ENCODE peak calls at places on chromosomes 12 and 14, in five cellular contexts. U, R, M, D and Q are unnamed samples.

GRCh38 chr14:63342381-63342780 is 23.6 kb upstream of the GPHB5 start:
- DNase-seq in U (no peak), R (no peak), M (no peak), D (no peak), Q (no peak)

GRCh38 chr12:737117-737739 is 15.2 kb upstream of the WNK1 start:
- DNase-seq in U (no peak), R (no peak), M (no peak), D (no peak), Q (no peak)

GRCh38 chr12:44053550-44054243 is 217.8 kb downstream of the TMEM117 start:
- DNase-seq in U (no peak), R (peak; percentile 34), M (no peak), D (no peak), Q (peak; percentile 6)

GRCh38 chr14:59190372-59190771 is 1.9 kb downstream of the DAAM1 start:
- DNase-seq in U (peak; percentile 31), R (no peak), M (no peak), D (no peak), Q (no peak)

GRCh38 chr12:85626031-85626781 is 210.0 kb downstream of the RASSF9 start:
- DNase-seq in U (no peak), R (peak; percentile 76), M (no peak), D (no peak), Q (no peak)

GRCh38 chr14:72970824-72971434 is 44.7 kb downstream of the DCAF4 start:
- DNase-seq in U (no peak), R (no peak), M (no peak), D (no peak), Q (no peak)

GRCh38 chr12:57416039-57416996 is 14.5 kb downstream of the R3HDM2 start:
- DNase-seq in U (no peak), R (no peak), M (no peak), D (no peak), Q (no peak)

GRCh38 chr14:56816575-56817391 is 6.5 kb upstream of the OTX2 start:
- DNase-seq in U (no peak), R (no peak), M (no peak), D (no peak), Q (no peak)

GRCh38 chr12:71870409-71870808 is 30.9 kb downstream of the TBC1D15 start:
- DNase-seq in U (no peak), R (no peak), M (no peak), D (no peak), Q (no peak)

GRCh38 chr14:103016071-103016470 is 41.3 kb downstream of the CDC42BPB start:
- DNase-seq in U (no peak), R (no peak), M (no peak), D (no peak), Q (no peak)

GRCh38 chr14:32682219-32682618 is 256.5 kb upstream of the NPAS3 start:
- DNase-seq in U (no peak), R (no peak), M (no peak), D (no peak), Q (no peak)

GRCh38 chr12:125533434-125534029 is 468.3 kb downstream of the AACS start:
- DNase-seq in U (no peak), R (peak; percentile 4), M (peak; percentile 48), D (no peak), Q (no peak)